ENCODE peak calls at places on chromosomes 6 and 20, in five cellular contexts. D is activated effector memory CD4-positive, alpha-beta T cell treated with Interleukin-2 at 50 U/mL for 16 hours; A is T-helper 2 cell; E is endodermal cell; X is M059J. Y is an unnamed sample.

GRCh38 chr6:105740946-105741605 is 338.2 kb upstream of the PREP start:
- DNase-seq in X (peak), D (no peak), A (no peak), E (no peak), Y (no peak)

GRCh38 chr20:32885201-32885600 is 26.5 kb downstream of the EFCAB8 start:
- DNase-seq in X (no peak), A (no peak), D (no peak), E (no peak), Y (no peak)

GRCh38 chr6:39961178-39961577 is 26.9 kb upstream of the MOCS1 start:
- DNase-seq in D (no peak), X (peak), E (no peak), A (no peak), Y (peak)

GRCh38 chr6:151763303-151763702 is 44.2 kb upstream of the ESR1 start:
- DNase-seq in D (no peak), X (peak), A (no peak), E (no peak), Y (peak)

GRCh38 chr6:44217332-44218143 is 812 bp downstream of the MYMX start:
- DNase-seq in E (peak), X (peak), A (no peak), D (no peak), Y (no peak)

GRCh38 chr20:24952376-24953203 is 3.5 kb downstream of the CST7 start:
- DNase-seq in D (no peak), X (no peak), E (peak), A (no peak), Y (no peak)

GRCh38 chr6:72042088-72042487 is 155.7 kb downstream of the RIMS1 start:
- DNase-seq in E (no peak), D (no peak), X (peak), A (no peak), Y (peak)

GRCh38 chr20:17570347-17571152 is 675 bp downstream of the DSTN start:
- DNase-seq in X (peak), A (no peak), D (peak), E (peak), Y (peak)

GRCh38 chr20:58433759-58434158 is 44.7 kb downstream of the VAPB start:
- DNase-seq in A (no peak), X (peak), E (no peak), D (no peak), Y (peak)

GRCh38 chr6:138959521-138959920 is 28.5 kb downstream of the REPS1 start:
- DNase-seq in D (no peak), A (no peak), X (no peak), E (no peak), Y (peak)

GRCh38 chr20:35240914-35241293 is 14.4 kb downstream of the MMP24 start:
- DNase-seq in D (no peak), E (no peak), X (no peak), A (no peak), Y (no peak)

GRCh38 chr20:53794529-53795115 is 201.0 kb upstream of the ZNF217 start:
- DNase-seq in D (no peak), A (no peak), X (peak), E (no peak), Y (no peak)

GRCh38 chr6:89299451-89299850 is 15.6 kb downstream of the GABRR2 start:
- DNase-seq in A (no peak), X (peak), E (no peak), D (no peak), Y (peak)

GRCh38 chr6:81105998-81106397 is 646.5 kb downstream of the TENT5A start:
- DNase-seq in X (peak), A (no peak), E (no peak), D (no peak), Y (peak)

GRCh38 chr6:41071501-41071922 is 644 bp downstream of the OARD1 start:
- DNase-seq in A (no peak), X (no peak), E (no peak), D (no peak), Y (no peak)

GRCh38 chr6:26251354-26252081 is 113.5 kb upstream of the BTN3A2 start:
- DNase-seq in D (peak), E (peak), A (peak), X (peak), Y (peak)

GRCh38 chr6:52995913-52996685 is 1.0 kb upstream of the GSTA4 start:
- DNase-seq in E (peak), D (peak), X (peak), A (no peak), Y (peak)

GRCh38 chr6:119614138-119614537 is 264.6 kb upstream of the MAN1A1 start:
- DNase-seq in X (no peak), A (no peak), E (no peak), D (no peak), Y (no peak)

GRCh38 chr6:47669684-47670515 is 28.5 kb upstream of the ADGRF4 start:
- DNase-seq in E (peak), X (no peak), A (no peak), D (no peak), Y (peak)

GRCh38 chr6:10424005-10424404 is 9.1 kb upstream of the TFAP2A start:
- DNase-seq in D (no peak), E (peak), A (no peak), X (no peak), Y (no peak)

GRCh38 chr20:57678340-57678739 is 31.5 kb downstream of the PMEPA1 start:
- DNase-seq in A (no peak), E (no peak), X (no peak), D (no peak), Y (no peak)

GRCh38 chr6:21522773-21523490 is 70.6 kb upstream of the SOX4 start:
- DNase-seq in D (no peak), A (no peak), X (no peak), E (peak), Y (no peak)

GRCh38 chr6:56193846-56194245 is 53.5 kb downstream of the COL21A1 start:
- DNase-seq in X (peak), A (no peak), E (no peak), D (no peak), Y (peak)

GRCh38 chr20:63592661-63593060 is 18.6 kb upstream of the HELZ2 start:
- DNase-seq in A (no peak), D (no peak), E (no peak), X (no peak), Y (no peak)

GRCh38 chr20:38970302-38970701 is 8.2 kb downstream of the DHX35 start:
- DNase-seq in A (no peak), X (peak), D (no peak), E (no peak), Y (peak)

GRCh38 chr20:25623225-25623735 is 534 bp downstream of the NANP start:
- DNase-seq in X (peak), E (peak), D (no peak), A (peak), Y (peak)

GRCh38 chr6:167558213-167558869 is 233.5 kb downstream of the TTLL2 start:
- DNase-seq in A (no peak), D (no peak), X (no peak), E (no peak), Y (no peak)

GRCh38 chr6:52499681-52500239 is 77.1 kb downstream of the TRAM2 start:
- DNase-seq in E (no peak), A (no peak), D (no peak), X (no peak), Y (peak)

GRCh38 chr6:79574636-79575035 is 37.4 kb upstream of the LCA5 start:
- DNase-seq in A (no peak), D (no peak), X (peak), E (peak), Y (peak)

GRCh38 chr6:24990227-24990843 is 54.6 kb upstream of the RIPOR2 start:
- DNase-seq in A (no peak), D (no peak), X (peak), E (peak), Y (peak)

GRCh38 chr6:14068133-14068532 is 49.4 kb upstream of the CD83 start:
- DNase-seq in A (no peak), D (no peak), X (peak), E (no peak), Y (peak)

GRCh38 chr6:160111812-160112211 is 9.8 kb upstream of the SLC22A1 start:
- DNase-seq in E (peak), D (no peak), X (no peak), A (no peak), Y (no peak)

GRCh38 chr6:90574610-90575009 is 12.3 kb downstream of the MAP3K7 start:
- DNase-seq in A (no peak), E (no peak), X (no peak), D (no peak), Y (peak)

GRCh38 chr6:31356216-31356945 is 598 bp downstream of the HLA-B start:
- DNase-seq in D (peak), A (no peak), E (peak), X (peak), Y (no peak)

GRCh38 chr20:62583424-62583920 is 58.8 kb upstream of the SLCO4A1 start:
- DNase-seq in A (no peak), E (no peak), D (no peak), X (peak), Y (no peak)

Y was measured in cardiac fibroblast.